ENCODE peak calls at places on chromosome X, in seven cellular contexts. U is upper lobe of left lung; J is Peyer's patch; N is trophoblast cell; A is stomach; K is CD8-positive, alpha-beta memory T cell; D is fibroblast of lung. Z is an unnamed sample. For H3K4me1 and H3K36me3, the result is how much of the 10 kb centered on the place peaks cover.

GRCh38 chrX:154761977-154762528 is 611 bp upstream of the DKC1 start:
- DNase-seq in U (no peak), J (no peak), N (no peak), A (no peak), K (no peak), D (no peak), Z (peak)

GRCh38 chrX:69142688-69143239 is 22.5 kb downstream of the PJA1 start:
- DNase-seq in U (no peak), J (no peak), N (no peak), A (no peak), K (no peak), D (no peak), Z (no peak)

GRCh38 chrX:112834976-112835375 is 5.7 kb downstream of the AMOT start:
- DNase-seq in U (no peak), J (no peak), N (no peak), A (no peak), K (no peak), D (no peak), Z (no peak)

GRCh38 chrX:38561951-38562719 is 793 bp downstream of the TSPAN7 start:
- DNase-seq in U (peak), J (peak), N (no peak), A (no peak), K (no peak), D (no peak), Z (peak)

GRCh38 chrX:23062359-23062758 is 62.6 kb downstream of the DDX53 start:
- DNase-seq in U (no peak), J (no peak), N (no peak), A (no peak), K (no peak), D (no peak), Z (no peak)

GRCh38 chrX:3449287-3449686 is 102.8 kb upstream of the MXRA5 start:
- DNase-seq in U (no peak), J (no peak), N (peak), A (no peak), K (no peak), D (peak), Z (no peak)

GRCh38 chrX:10656214-10656613 is 35.8 kb upstream of the MID1 start:
- DNase-seq in U (no peak), J (no peak), N (no peak), A (no peak), K (no peak), D (no peak), Z (no peak)

GRCh38 chrX:133350751-133351150 is 64.5 kb downstream of the GPC4 start:
- DNase-seq in U (peak), J (no peak), N (no peak), A (peak), K (no peak), D (no peak), Z (no peak)

GRCh38 chrX:27444093-27444908 is 18.8 kb downstream of the PPP4R3C start:
- DNase-seq in U (no peak), J (no peak), N (peak), A (no peak), K (no peak), D (no peak), Z (no peak)

GRCh38 chrX:64198046-64198445 is 7.5 kb downstream of the AMER1 start:
- DNase-seq in U (no peak), J (no peak), N (no peak), A (no peak), K (no peak), D (no peak), Z (no peak)

GRCh38 chrX:97740044-97740443 is 856.3 kb downstream of the RPA4 start:
- DNase-seq in U (no peak), J (no peak), N (no peak), A (no peak), K (no peak), D (no peak), Z (no peak)

GRCh38 chrX:117653396-117653795 is 463.2 kb downstream of the KLHL13 start:
- DNase-seq in U (no peak), J (no peak), N (no peak), A (no peak), K (no peak), D (no peak), Z (no peak)

GRCh38 chrX:132618810-132619209 is 130.0 kb upstream of the MBNL3 start:
- DNase-seq in U (no peak), J (no peak), N (no peak), A (no peak), K (no peak), D (no peak), Z (no peak)

GRCh38 chrX:1244164-1245076 is 24.2 kb upstream of the CSF2RA start:
- DNase-seq in U (no peak), J (no peak), N (no peak), A (no peak), K (no peak), D (no peak), Z (no peak)

GRCh38 chrX:107718156-107718621 is 57.4 kb downstream of the TSC22D3 start:
- DNase-seq in U (peak), J (no peak), N (peak), A (peak), K (peak), D (peak), Z (no peak)
- H3K4me1 ChIP-seq in U (under half), J (under half), N (under half), A (under half), K (under half), D (under half), Z (under half)

GRCh38 chrX:70498129-70498528 is 53.5 kb downstream of the DLG3 start:
- DNase-seq in U (no peak), J (no peak), N (no peak), A (no peak), K (no peak), D (no peak), Z (no peak)
- H3K36me3 ChIP-seq in U (under half), J (half or more), N (half or more), A (half or more), K (under half), D (under half), Z (under half)

GRCh38 chrX:110015915-110016314 is 13.0 kb downstream of the TMEM164 start:
- DNase-seq in U (no peak), J (no peak), N (no peak), A (no peak), K (no peak), D (no peak), Z (no peak)
- H3K4me1 ChIP-seq in U (under half), J (under half), N (under half), A (under half), K (under half), D (under half), Z (under half)

GRCh38 chrX:16586371-16587112 is 63.4 kb upstream of the S100G start:
- DNase-seq in U (no peak), J (no peak), N (no peak), A (no peak), K (no peak), D (no peak), Z (no peak)

GRCh38 chrX:16589211-16589610 is 60.7 kb upstream of the S100G start:
- DNase-seq in U (no peak), J (no peak), N (no peak), A (no peak), K (no peak), D (peak), Z (no peak)

GRCh38 chrX:16587776-16588175 is 62.2 kb upstream of the S100G start:
- DNase-seq in U (no peak), J (no peak), N (no peak), A (no peak), K (no peak), D (peak), Z (no peak)

GRCh38 chrX:16592194-16592770 is 57.7 kb upstream of the S100G start:
- DNase-seq in U (no peak), J (no peak), N (no peak), A (no peak), K (no peak), D (no peak), Z (no peak)

DNA sequence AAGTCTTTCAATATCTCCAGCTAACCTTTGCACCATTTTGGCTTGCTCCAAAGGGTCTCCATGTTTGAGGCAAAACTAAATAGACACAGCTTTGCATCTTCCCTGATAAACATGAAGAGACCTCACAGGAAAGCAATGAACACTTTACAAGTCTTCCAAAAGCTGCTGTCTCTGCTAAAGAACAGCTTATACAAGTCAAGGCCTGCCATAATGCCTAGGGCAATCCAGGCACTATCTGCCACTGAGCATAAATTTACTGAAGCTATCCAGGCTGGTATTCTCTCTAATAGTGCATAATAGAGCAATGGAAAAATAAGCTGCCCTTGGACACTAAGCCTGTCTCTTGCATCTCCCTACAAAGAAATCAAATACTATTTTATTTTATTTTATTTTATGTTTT is 60.1 kb upstream of the S100G start:
- DNase-seq in U (no peak), J (no peak), N (no peak), A (no peak), K (no peak), D (no peak), Z (no peak)
- H3K36me3 ChIP-seq in U (under half), J (under half), N (under half), A (under half), K (under half), D (under half), Z (under half)

GRCh38 chrX:79170632-79171031 is 26.1 kb downstream of the GPR174 start:
- DNase-seq in U (no peak), J (no peak), N (no peak), A (no peak), K (no peak), D (no peak), Z (no peak)
- H3K4me1 ChIP-seq in U (under half), J (under half), N (under half), A (under half), K (half or more), D (under half), Z (under half)

GRCh38 chrX:54439967-54440871 is at the start of gene TSR2:
- DNase-seq in U (peak), J (peak), N (peak), A (peak), K (peak), D (peak), Z (peak)

GRCh38 chrX:54444752-54445151 is 4.5 kb downstream of the TSR2 start:
- DNase-seq in U (no peak), J (no peak), N (no peak), A (no peak), K (no peak), D (no peak), Z (no peak)

GRCh38 chrX:54446084-54446483 is 5.9 kb downstream of the TSR2 start:
- DNase-seq in U (no peak), J (no peak), N (peak), A (no peak), K (no peak), D (no peak), Z (no peak)

GRCh38 chrX:54447461-54447860 is 7.3 kb downstream of the TSR2 start:
- DNase-seq in U (no peak), J (no peak), N (peak), A (no peak), K (no peak), D (peak), Z (no peak)

DNA sequence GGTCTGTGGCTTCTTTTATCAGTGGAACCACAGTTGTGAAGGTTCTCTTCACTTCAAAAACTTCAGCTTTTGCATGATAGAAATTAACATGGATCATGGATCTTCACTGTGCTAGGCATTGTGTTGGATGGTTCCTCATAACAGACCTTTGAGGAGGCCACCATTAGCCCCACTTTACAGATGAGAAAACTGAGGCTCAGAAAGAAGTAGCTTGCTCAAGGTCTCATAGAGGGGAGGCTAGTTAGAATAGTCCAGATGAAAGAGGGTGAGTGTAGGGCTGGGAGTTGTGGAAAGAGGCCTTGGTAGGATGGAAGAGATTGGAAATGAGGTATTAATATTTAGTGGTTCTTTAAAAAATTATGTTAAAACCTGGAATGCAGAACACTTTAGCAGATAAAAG is 2.6 kb downstream of the TSR2 start:
- DNase-seq in U (no peak), J (no peak), N (no peak), A (no peak), K (no peak), D (no peak), Z (no peak)
- H3K36me3 ChIP-seq in U (under half), J (under half), N (under half), A (under half), K (under half), D (under half), Z (under half)

DNA sequence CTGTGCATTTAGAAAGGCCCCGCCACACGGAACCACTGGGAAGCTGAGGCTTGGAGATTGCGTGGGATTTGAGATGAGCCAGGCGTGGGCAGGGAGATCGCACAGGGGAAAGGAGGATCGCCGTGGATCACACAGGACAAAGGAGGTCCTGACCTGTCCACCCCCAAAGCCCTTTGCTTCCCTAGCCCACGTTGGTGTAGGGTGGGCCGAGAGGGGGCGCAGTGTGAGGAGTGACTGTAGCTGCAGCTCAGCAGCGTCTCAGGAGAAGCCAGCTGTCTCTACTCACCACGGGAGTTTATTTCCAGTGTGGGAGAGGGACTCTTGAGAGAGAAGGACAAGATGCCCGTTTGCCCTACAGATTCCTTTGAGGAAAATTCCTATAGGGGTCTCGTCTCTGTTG is 62.1 kb downstream of the TBL1X start:
- DNase-seq in U (no peak), J (no peak), N (no peak), A (no peak), K (no peak), D (no peak), Z (no peak)
- H3K4me1 ChIP-seq in U (under half), J (under half), N (under half), A (under half), K (under half), D (under half), Z (under half)

DNA sequence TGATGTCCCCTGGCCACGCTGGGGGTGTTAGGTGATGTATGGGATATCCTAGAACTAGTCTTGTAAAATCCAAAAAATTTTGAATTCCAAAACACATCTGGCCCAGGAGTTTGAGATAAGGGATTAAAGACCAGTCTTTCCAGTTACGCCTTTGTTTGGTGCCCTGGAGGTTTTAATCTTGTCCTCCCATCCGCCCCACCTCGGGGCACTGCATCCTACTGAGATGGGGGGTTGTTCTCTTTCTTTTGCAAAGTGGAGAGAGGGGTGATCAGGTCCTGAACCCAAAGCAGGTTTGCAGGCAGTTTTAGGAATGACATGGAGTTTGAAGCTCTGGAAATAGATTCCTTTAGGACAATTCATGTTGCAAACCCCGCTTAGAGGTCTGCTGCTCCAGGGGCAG is 1.8 kb downstream of the SUV39H1 start:
- DNase-seq in U (no peak), J (no peak), N (peak), A (no peak), K (no peak), D (no peak), Z (no peak)
- H3K36me3 ChIP-seq in U (under half), J (under half), N (under half), A (under half), K (under half), D (under half), Z (under half)

GRCh38 chrX:24993887-24994286 is 21.9 kb downstream of the ARX start:
- DNase-seq in U (no peak), J (no peak), N (no peak), A (no peak), K (no peak), D (no peak), Z (no peak)
- H3K4me1 ChIP-seq in U (under half), J (under half), N (under half), A (under half), K (under half), D (under half), Z (under half)

Z was measured in mucosa of descending colon.